ENCODE peak calls at places on chromosomes 2 and 18, in nine cellular contexts. One of them, this sample, is unnamed.
A peak's percentile ranks its signal among the peaks of the same experiment; 100 is the strongest.

GRCh38 chr2:85861180-85861579 is 27.6 kb downstream of the ST3GAL5 start:
- DNase-seq in astrocyte: no peak
- DNase-seq in OCI-M1: peak; percentile 23
- DNase-seq in activated B cell treated with CpG ODN at 0.5 μM for 24 hours: no peak
- DNase-seq in T-helper 17 cell: no peak
- DNase-seq in lower lobe of right lung: no peak
- DNase-seq in CD14-positive monocyte: no peak
- DNase-seq in AG04450: no peak
- DNase-seq in LHCN-M2: no peak
- DNase-seq in this sample: no peak

GRCh38 chr2:140122001-140122400 is 1341.8 kb upstream of the NXPH2 start:
- DNase-seq in astrocyte: peak; percentile 30
- DNase-seq in OCI-M1: no peak
- DNase-seq in activated B cell treated with CpG ODN at 0.5 μM for 24 hours: no peak
- DNase-seq in T-helper 17 cell: no peak
- DNase-seq in lower lobe of right lung: no peak
- DNase-seq in CD14-positive monocyte: no peak
- DNase-seq in AG04450: no peak
- DNase-seq in LHCN-M2: peak; percentile 6
- DNase-seq in this sample: no peak

GRCh38 chr2:104862061-104862941 is 8.4 kb downstream of the POU3F3 start:
- DNase-seq in astrocyte: peak; percentile 70
- DNase-seq in OCI-M1: no peak
- DNase-seq in activated B cell treated with CpG ODN at 0.5 μM for 24 hours: no peak
- DNase-seq in T-helper 17 cell: no peak
- DNase-seq in lower lobe of right lung: no peak
- DNase-seq in CD14-positive monocyte: no peak
- DNase-seq in AG04450: no peak
- DNase-seq in LHCN-M2: no peak
- DNase-seq in this sample: no peak

GRCh38 chr2:168490015-168490874 is 34.2 kb downstream of the CERS6 start:
- DNase-seq in astrocyte: peak; percentile 58
- DNase-seq in OCI-M1: peak; percentile 89
- DNase-seq in activated B cell treated with CpG ODN at 0.5 μM for 24 hours: no peak
- DNase-seq in T-helper 17 cell: no peak
- DNase-seq in lower lobe of right lung: no peak
- DNase-seq in CD14-positive monocyte: peak; percentile 59
- DNase-seq in AG04450: no peak
- DNase-seq in LHCN-M2: peak; percentile 65
- DNase-seq in this sample: peak; percentile 87

GRCh38 chr2:86046985-86047384 is 58.7 kb downstream of the POLR1A start:
- DNase-seq in astrocyte: peak; percentile 87
- DNase-seq in OCI-M1: no peak
- DNase-seq in activated B cell treated with CpG ODN at 0.5 μM for 24 hours: no peak
- DNase-seq in T-helper 17 cell: no peak
- DNase-seq in lower lobe of right lung: no peak
- DNase-seq in CD14-positive monocyte: no peak
- DNase-seq in AG04450: no peak
- DNase-seq in LHCN-M2: no peak
- DNase-seq in this sample: no peak

GRCh38 chr18:5237083-5237722 is 40.1 kb upstream of the AKAIN1 start:
- DNase-seq in astrocyte: peak; percentile 16
- DNase-seq in OCI-M1: no peak
- DNase-seq in activated B cell treated with CpG ODN at 0.5 μM for 24 hours: no peak
- DNase-seq in T-helper 17 cell: no peak
- DNase-seq in lower lobe of right lung: no peak
- DNase-seq in CD14-positive monocyte: peak; percentile 43
- DNase-seq in AG04450: no peak
- DNase-seq in LHCN-M2: peak; percentile 13
- DNase-seq in this sample: peak; percentile 0

GRCh38 chr2:230335461-230335863 is 8.5 kb downstream of the SP140L start:
- DNase-seq in astrocyte: peak; percentile 19
- DNase-seq in OCI-M1: peak; percentile 94
- DNase-seq in activated B cell treated with CpG ODN at 0.5 μM for 24 hours: no peak
- DNase-seq in T-helper 17 cell: no peak
- DNase-seq in lower lobe of right lung: no peak
- DNase-seq in CD14-positive monocyte: no peak
- DNase-seq in AG04450: no peak
- DNase-seq in LHCN-M2: peak; percentile 15
- DNase-seq in this sample: no peak

GRCh38 chr18:59124370-59124704 is 15.3 kb upstream of the SEC11C start:
- DNase-seq in astrocyte: no peak
- DNase-seq in OCI-M1: no peak
- DNase-seq in activated B cell treated with CpG ODN at 0.5 μM for 24 hours: no peak
- DNase-seq in T-helper 17 cell: no peak
- DNase-seq in lower lobe of right lung: no peak
- DNase-seq in CD14-positive monocyte: no peak
- DNase-seq in AG04450: no peak
- DNase-seq in LHCN-M2: no peak
- DNase-seq in this sample: no peak

GRCh38 chr18:11808001-11808855 is 43.0 kb upstream of the CHMP1B start:
- DNase-seq in astrocyte: peak; percentile 55
- DNase-seq in OCI-M1: no peak
- DNase-seq in activated B cell treated with CpG ODN at 0.5 μM for 24 hours: no peak
- DNase-seq in T-helper 17 cell: no peak
- DNase-seq in lower lobe of right lung: no peak
- DNase-seq in CD14-positive monocyte: no peak
- DNase-seq in AG04450: peak; percentile 26
- DNase-seq in LHCN-M2: peak; percentile 49
- DNase-seq in this sample: no peak

GRCh38 chr18:4254840-4255239 is 200.3 kb downstream of the DLGAP1 start:
- DNase-seq in astrocyte: no peak
- DNase-seq in OCI-M1: no peak
- DNase-seq in activated B cell treated with CpG ODN at 0.5 μM for 24 hours: no peak
- DNase-seq in T-helper 17 cell: no peak
- DNase-seq in lower lobe of right lung: no peak
- DNase-seq in CD14-positive monocyte: no peak
- DNase-seq in AG04450: no peak
- DNase-seq in LHCN-M2: no peak
- DNase-seq in this sample: no peak

GRCh38 chr2:166765141-166765540 is 123.1 kb upstream of the XIRP2 start:
- DNase-seq in astrocyte: peak; percentile 1
- DNase-seq in OCI-M1: no peak
- DNase-seq in activated B cell treated with CpG ODN at 0.5 μM for 24 hours: no peak
- DNase-seq in T-helper 17 cell: no peak
- DNase-seq in lower lobe of right lung: no peak
- DNase-seq in CD14-positive monocyte: no peak
- DNase-seq in AG04450: no peak
- DNase-seq in LHCN-M2: no peak
- DNase-seq in this sample: no peak

GRCh38 chr2:200050921-200051620 is 95.7 kb downstream of the MAIP1 start:
- DNase-seq in astrocyte: no peak
- DNase-seq in OCI-M1: no peak
- DNase-seq in activated B cell treated with CpG ODN at 0.5 μM for 24 hours: no peak
- DNase-seq in T-helper 17 cell: no peak
- DNase-seq in lower lobe of right lung: no peak
- DNase-seq in CD14-positive monocyte: no peak
- DNase-seq in AG04450: no peak
- DNase-seq in LHCN-M2: no peak
- DNase-seq in this sample: no peak

GRCh38 chr2:168256448-168256847 is 9.1 kb upstream of the STK39 start:
- DNase-seq in astrocyte: no peak
- DNase-seq in OCI-M1: no peak
- DNase-seq in activated B cell treated with CpG ODN at 0.5 μM for 24 hours: no peak
- DNase-seq in T-helper 17 cell: no peak
- DNase-seq in lower lobe of right lung: no peak
- DNase-seq in CD14-positive monocyte: no peak
- DNase-seq in AG04450: no peak
- DNase-seq in LHCN-M2: no peak
- DNase-seq in this sample: no peak

GRCh38 chr2:120635146-120635545 is 100.5 kb upstream of the GLI2 start:
- DNase-seq in astrocyte: no peak
- DNase-seq in OCI-M1: no peak
- DNase-seq in activated B cell treated with CpG ODN at 0.5 μM for 24 hours: no peak
- DNase-seq in T-helper 17 cell: no peak
- DNase-seq in lower lobe of right lung: no peak
- DNase-seq in CD14-positive monocyte: no peak
- DNase-seq in AG04450: no peak
- DNase-seq in LHCN-M2: no peak
- DNase-seq in this sample: no peak

GRCh38 chr18:12960395-12960794 is 12.6 kb downstream of the SEH1L start:
- DNase-seq in astrocyte: no peak
- DNase-seq in OCI-M1: no peak
- DNase-seq in activated B cell treated with CpG ODN at 0.5 μM for 24 hours: no peak
- DNase-seq in T-helper 17 cell: no peak
- DNase-seq in lower lobe of right lung: no peak
- DNase-seq in CD14-positive monocyte: no peak
- DNase-seq in AG04450: no peak
- DNase-seq in LHCN-M2: no peak
- DNase-seq in this sample: no peak

GRCh38 chr2:8277921-8278571 is 403.8 kb upstream of the ID2 start:
- DNase-seq in astrocyte: no peak
- DNase-seq in OCI-M1: no peak
- DNase-seq in activated B cell treated with CpG ODN at 0.5 μM for 24 hours: no peak
- DNase-seq in T-helper 17 cell: no peak
- DNase-seq in lower lobe of right lung: no peak
- DNase-seq in CD14-positive monocyte: no peak
- DNase-seq in AG04450: no peak
- DNase-seq in LHCN-M2: no peak
- DNase-seq in this sample: no peak

GRCh38 chr2:197255550-197255949 is 55.0 kb downstream of the ANKRD44 start:
- DNase-seq in astrocyte: peak; percentile 43
- DNase-seq in OCI-M1: peak; percentile 94
- DNase-seq in activated B cell treated with CpG ODN at 0.5 μM for 24 hours: peak; percentile 74
- DNase-seq in T-helper 17 cell: peak; percentile 73
- DNase-seq in lower lobe of right lung: peak; percentile 85
- DNase-seq in CD14-positive monocyte: peak; percentile 90
- DNase-seq in AG04450: no peak
- DNase-seq in LHCN-M2: no peak
- DNase-seq in this sample: peak; percentile 98

GRCh38 chr2:18282026-18282425 is 278.4 kb downstream of the RDH14 start:
- DNase-seq in astrocyte: no peak
- DNase-seq in OCI-M1: no peak
- DNase-seq in activated B cell treated with CpG ODN at 0.5 μM for 24 hours: no peak
- DNase-seq in T-helper 17 cell: no peak
- DNase-seq in lower lobe of right lung: no peak
- DNase-seq in CD14-positive monocyte: no peak
- DNase-seq in AG04450: no peak
- DNase-seq in LHCN-M2: no peak
- DNase-seq in this sample: no peak

GRCh38 chr2:69375494-69376353 is 11.3 kb downstream of the GFPT1 start:
- DNase-seq in astrocyte: no peak
- DNase-seq in OCI-M1: peak; percentile 77
- DNase-seq in activated B cell treated with CpG ODN at 0.5 μM for 24 hours: no peak
- DNase-seq in T-helper 17 cell: no peak
- DNase-seq in lower lobe of right lung: no peak
- DNase-seq in CD14-positive monocyte: no peak
- DNase-seq in AG04450: no peak
- DNase-seq in LHCN-M2: peak; percentile 35
- DNase-seq in this sample: peak; percentile 76